ENCODE peak calls at places on chromosome 9, in five cellular contexts. One of them, this sample, is unnamed.

GRCh38 chr9:137772281-137772873 is 105.2 kb upstream of the CACNA1B start:
- DNase-seq in astrocyte of the spinal cord: no peak
- DNase-seq in IMR-90: no peak
- DNase-seq in stomach: no peak
- DNase-seq in heart right ventricle: no peak
- DNase-seq in this sample: no peak

GRCh38 chr9:134175808-134176598 is 11.6 kb upstream of the RNU6ATAC start:
- DNase-seq in astrocyte of the spinal cord: no peak
- DNase-seq in stomach: no peak
- DNase-seq in heart right ventricle: no peak
- DNase-seq in IMR-90: no peak
- DNase-seq in this sample: no peak

GRCh38 chr9:133592731-133593409 is 16.3 kb downstream of the FAM163B start:
- DNase-seq in stomach: no peak
- DNase-seq in astrocyte of the spinal cord: no peak
- DNase-seq in IMR-90: no peak
- DNase-seq in heart right ventricle: no peak
- DNase-seq in this sample: no peak

GRCh38 chr9:27333241-27334052 is 36.5 kb upstream of the EQTN start:
- DNase-seq in IMR-90: peak
- DNase-seq in stomach: peak
- DNase-seq in astrocyte of the spinal cord: peak
- DNase-seq in heart right ventricle: peak
- DNase-seq in this sample: peak

GRCh38 chr9:749712-750111 is 91.8 kb upstream of the DMRT1 start:
- DNase-seq in astrocyte of the spinal cord: peak
- DNase-seq in IMR-90: no peak
- DNase-seq in stomach: no peak
- DNase-seq in heart right ventricle: no peak
- DNase-seq in this sample: no peak

GRCh38 chr9:99118782-99119466 is 14.0 kb downstream of the TGFBR1 start:
- DNase-seq in stomach: no peak
- DNase-seq in IMR-90: no peak
- DNase-seq in heart right ventricle: no peak
- DNase-seq in astrocyte of the spinal cord: no peak
- DNase-seq in this sample: no peak

GRCh38 chr9:136385015-136385414 is 11.5 kb upstream of the CARD9 start:
- DNase-seq in heart right ventricle: no peak
- DNase-seq in IMR-90: no peak
- DNase-seq in astrocyte of the spinal cord: no peak
- DNase-seq in stomach: no peak
- DNase-seq in this sample: no peak

GRCh38 chr9:116174347-116174746 is 20.8 kb downstream of the PAPPA start:
- DNase-seq in stomach: no peak
- DNase-seq in heart right ventricle: no peak
- DNase-seq in IMR-90: peak
- DNase-seq in astrocyte of the spinal cord: no peak
- DNase-seq in this sample: no peak

GRCh38 chr9:136011703-136012496 is 50.7 kb upstream of the UBAC1 start:
- DNase-seq in heart right ventricle: peak
- DNase-seq in stomach: peak
- DNase-seq in IMR-90: peak
- DNase-seq in astrocyte of the spinal cord: peak
- DNase-seq in this sample: peak

GRCh38 chr9:129027685-129028191 is 393 bp downstream of the SH3GLB2 start:
- DNase-seq in IMR-90: no peak
- DNase-seq in astrocyte of the spinal cord: no peak
- DNase-seq in heart right ventricle: peak
- DNase-seq in stomach: peak
- DNase-seq in this sample: peak

GRCh38 chr9:131179561-131180219 is 54.3 kb downstream of the NUP214 start:
- DNase-seq in heart right ventricle: no peak
- DNase-seq in IMR-90: peak
- DNase-seq in stomach: no peak
- DNase-seq in astrocyte of the spinal cord: peak
- DNase-seq in this sample: no peak

GRCh38 chr9:131180454-131180853 is 55.1 kb downstream of the NUP214 start:
- DNase-seq in stomach: no peak
- DNase-seq in IMR-90: peak
- DNase-seq in heart right ventricle: no peak
- DNase-seq in astrocyte of the spinal cord: peak
- DNase-seq in this sample: no peak

GRCh38 chr9:131178895-131179294 is 53.5 kb downstream of the NUP214 start:
- DNase-seq in astrocyte of the spinal cord: no peak
- DNase-seq in IMR-90: no peak
- DNase-seq in heart right ventricle: no peak
- DNase-seq in stomach: no peak
- DNase-seq in this sample: no peak

GRCh38 chr9:131178382-131178781 is 53.0 kb downstream of the NUP214 start:
- DNase-seq in stomach: peak
- DNase-seq in astrocyte of the spinal cord: peak
- DNase-seq in IMR-90: peak
- DNase-seq in heart right ventricle: peak
- DNase-seq in this sample: peak

DNA sequence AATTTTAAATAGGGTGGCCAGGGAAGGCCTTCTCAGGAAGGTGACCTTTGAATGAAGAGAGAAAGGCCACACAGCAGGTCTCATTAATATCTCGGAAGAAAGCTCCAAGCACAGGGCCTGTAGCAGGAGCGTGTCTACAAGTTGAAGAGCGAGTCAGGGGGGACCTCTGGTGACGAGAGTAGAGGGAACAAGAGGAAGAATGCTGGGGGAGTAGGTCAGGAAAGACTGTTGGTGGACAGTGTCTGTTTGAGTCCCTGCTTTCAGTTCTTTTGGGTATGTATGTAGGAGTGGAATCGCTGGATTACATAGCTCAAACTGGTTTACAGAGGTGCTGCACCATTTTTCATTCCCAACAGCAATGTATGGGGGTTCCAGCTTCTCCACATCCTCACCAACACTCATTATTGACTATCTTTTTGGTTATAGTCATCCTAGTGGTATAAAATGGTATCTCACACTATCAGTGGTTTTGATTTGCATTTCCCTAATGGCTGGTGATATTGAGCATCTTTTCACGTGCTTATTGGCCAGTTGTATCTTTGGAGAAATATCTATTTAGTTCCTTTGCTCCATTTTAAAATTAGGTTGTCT is 55.8 kb downstream of the NUP214 start:
- DNase-seq in stomach: no peak
- DNase-seq in IMR-90: no peak
- DNase-seq in astrocyte of the spinal cord: no peak
- DNase-seq in heart right ventricle: no peak
- DNase-seq in this sample: no peak
- TF ChIP-seq CTCF in stomach: no peak
- TF ChIP-seq CTCF in IMR-90: no peak
- TF ChIP-seq CTCF in astrocyte of the spinal cord: peak
- TF ChIP-seq CTCF in heart right ventricle: peak
- TF ChIP-seq CTCF in this sample: peak

GRCh38 chr9:91034976-91035824 is 233.6 kb downstream of the SYK start:
- DNase-seq in stomach: no peak
- DNase-seq in IMR-90: no peak
- DNase-seq in heart right ventricle: no peak
- DNase-seq in astrocyte of the spinal cord: no peak
- DNase-seq in this sample: no peak

GRCh38 chr9:91034521-91034920 is 232.9 kb downstream of the SYK start:
- DNase-seq in heart right ventricle: no peak
- DNase-seq in stomach: no peak
- DNase-seq in IMR-90: no peak
- DNase-seq in astrocyte of the spinal cord: no peak
- DNase-seq in this sample: no peak

GRCh38 chr9:91033270-91033669 is 231.7 kb downstream of the SYK start:
- DNase-seq in stomach: no peak
- DNase-seq in heart right ventricle: no peak
- DNase-seq in IMR-90: no peak
- DNase-seq in astrocyte of the spinal cord: no peak
- DNase-seq in this sample: no peak

GRCh38 chr9:91032056-91032455 is 230.4 kb downstream of the SYK start:
- DNase-seq in astrocyte of the spinal cord: no peak
- DNase-seq in stomach: no peak
- DNase-seq in heart right ventricle: no peak
- DNase-seq in IMR-90: no peak
- DNase-seq in this sample: no peak

GRCh38 chr9:91033802-91034201 is 232.2 kb downstream of the SYK start:
- DNase-seq in stomach: no peak
- DNase-seq in IMR-90: no peak
- DNase-seq in heart right ventricle: no peak
- DNase-seq in astrocyte of the spinal cord: no peak
- DNase-seq in this sample: no peak
- TF ChIP-seq CTCF in stomach: peak
- TF ChIP-seq CTCF in IMR-90: peak
- TF ChIP-seq CTCF in heart right ventricle: peak
- TF ChIP-seq CTCF in astrocyte of the spinal cord: peak
- TF ChIP-seq CTCF in this sample: no peak

DNA sequence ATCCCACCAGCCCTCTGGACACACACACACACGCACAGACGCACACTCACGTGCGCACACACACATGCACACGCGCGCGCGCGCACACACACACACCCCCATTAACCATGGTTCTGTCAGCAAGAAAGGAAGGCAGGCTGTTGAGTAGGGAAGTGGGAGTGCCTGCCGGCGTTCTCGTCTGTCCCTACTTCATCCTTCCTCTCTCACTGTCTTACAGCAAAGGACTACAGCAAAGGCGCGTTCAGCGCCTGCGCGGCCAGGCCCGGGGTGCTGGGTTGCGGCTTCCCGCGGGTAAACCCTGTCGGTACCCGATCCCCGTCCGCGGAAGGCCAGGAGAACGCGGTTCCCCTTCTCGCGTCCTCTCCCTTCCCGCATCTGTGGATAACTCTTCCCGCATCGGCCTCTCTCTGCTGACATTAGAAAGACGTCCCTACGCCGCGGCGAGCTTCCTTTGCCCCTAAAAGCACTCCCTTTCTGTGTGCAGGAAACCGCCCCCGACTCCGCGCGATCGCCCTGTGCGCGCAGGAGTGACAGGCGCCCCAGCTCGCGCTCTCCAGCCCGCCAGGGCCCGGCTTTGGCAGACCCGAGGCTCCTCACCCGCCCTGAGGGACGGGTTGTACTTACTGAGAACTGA is 219.2 kb downstream of the AGTPBP1 start:
- DNase-seq in IMR-90: peak
- DNase-seq in heart right ventricle: peak
- DNase-seq in stomach: no peak
- DNase-seq in astrocyte of the spinal cord: peak
- DNase-seq in this sample: no peak
- TF ChIP-seq CTCF in IMR-90: no peak
- TF ChIP-seq CTCF in heart right ventricle: no peak
- TF ChIP-seq CTCF in stomach: no peak
- TF ChIP-seq CTCF in astrocyte of the spinal cord: no peak
- TF ChIP-seq CTCF in this sample: no peak

GRCh38 chr9:72132052-72132451 is 17.2 kb upstream of the GDA start:
- DNase-seq in heart right ventricle: no peak
- DNase-seq in stomach: no peak
- DNase-seq in astrocyte of the spinal cord: no peak
- DNase-seq in IMR-90: no peak
- DNase-seq in this sample: no peak
- TF ChIP-seq CTCF in heart right ventricle: no peak
- TF ChIP-seq CTCF in stomach: no peak
- TF ChIP-seq CTCF in astrocyte of the spinal cord: no peak
- TF ChIP-seq CTCF in IMR-90: no peak
- TF ChIP-seq CTCF in this sample: no peak